ENCODE peak calls at places on chromosomes 7 and 10, in eight cellular contexts. I is left ventricle myocardium inferior, R is neuronal stem cell, U is hepatocyte, Y is AG04450, O is heart right ventricle, A is OCI-LY7, X is A549. H is an unnamed sample.

GRCh38 chr10:113494736-113495135 is 58.1 kb upstream of the HABP2 start:
- DNase-seq in O (no peak), U (no peak), I (no peak), Y (no peak), X (no peak), R (no peak), A (no peak), H (peak; percentile 8)

GRCh38 chr7:122290476-122290875 is 14.1 kb downstream of the FEZF1 start:
- DNase-seq in O (no peak), R (no peak), I (no peak), U (no peak), A (no peak), X (no peak), Y (no peak), H (no peak)

GRCh38 chr7:41565655-41566054 is 137.2 kb downstream of the INHBA start:
- DNase-seq in A (no peak), X (no peak), R (no peak), U (no peak), I (no peak), O (no peak), Y (no peak), H (no peak)

GRCh38 chr7:148747274-148747673 is 48.6 kb downstream of the CUL1 start:
- DNase-seq in U (peak; percentile 57), O (no peak), I (no peak), X (peak; percentile 22), A (peak; percentile 46), Y (no peak), R (no peak), H (no peak)

GRCh38 chr7:23298141-23298851 is 843 bp upstream of the MALSU1 start:
- DNase-seq in R (no peak), Y (peak; percentile 34), O (peak; percentile 9), X (peak; percentile 48), U (no peak), I (no peak), A (no peak), H (no peak)

GRCh38 chr10:48417374-48417773 is 110.9 kb downstream of the MAPK8 start:
- DNase-seq in R (no peak), A (no peak), O (no peak), I (no peak), Y (no peak), U (no peak), X (no peak), H (no peak)

GRCh38 chr10:122713091-122713885 is 13.6 kb upstream of the C10orf120 start:
- DNase-seq in I (no peak), R (no peak), U (no peak), A (no peak), X (no peak), O (no peak), Y (no peak), H (no peak)

GRCh38 chr7:141436676-141437075 is 114.5 kb upstream of the AGK start:
- DNase-seq in I (no peak), A (no peak), O (no peak), U (no peak), X (no peak), Y (no peak), R (no peak), H (no peak)

GRCh38 chr7:89042963-89043362 is 247.4 kb upstream of the TEX47 start:
- DNase-seq in X (no peak), I (no peak), Y (no peak), U (no peak), O (no peak), R (no peak), A (no peak), H (no peak)

GRCh38 chr10:118968071-118968470 is 61.4 kb upstream of the NANOS1 start:
- DNase-seq in X (no peak), A (no peak), I (no peak), O (no peak), Y (no peak), U (no peak), R (no peak), H (no peak)

GRCh38 chr7:81264116-81264515 is 345.3 kb upstream of the SEMA3C start:
- DNase-seq in A (peak; percentile 1), R (no peak), X (peak; percentile 16), U (no peak), O (no peak), I (no peak), Y (no peak), H (no peak)

GRCh38 chr7:16697507-16698199 is 51.7 kb downstream of the BZW2 start:
- DNase-seq in A (no peak), O (no peak), Y (no peak), R (no peak), U (no peak), X (no peak), I (no peak), H (no peak)

GRCh38 chr7:18663321-18663720 is 167.8 kb downstream of the HDAC9 start:
- DNase-seq in U (no peak), I (peak; percentile 20), Y (no peak), R (no peak), A (no peak), X (no peak), O (peak; percentile 24), H (no peak)

GRCh38 chr7:27745064-27745583 is 5.2 kb downstream of the TAX1BP1 start:
- DNase-seq in R (no peak), A (peak; percentile 36), Y (peak; percentile 51), O (no peak), I (no peak), U (peak; percentile 72), X (peak; percentile 90), H (no peak)

GRCh38 chr7:76338298-76339084 is 20.3 kb downstream of the YWHAG start:
- DNase-seq in O (no peak), Y (no peak), A (no peak), I (no peak), R (no peak), U (no peak), X (no peak), H (no peak)

GRCh38 chr10:6027929-6028328 is 34.2 kb downstream of the IL2RA start:
- DNase-seq in X (no peak), Y (no peak), I (no peak), R (no peak), A (no peak), U (no peak), O (peak; percentile 0), H (no peak)

GRCh38 chr10:92239600-92240288 is 51.1 kb downstream of the CPEB3 start:
- DNase-seq in A (peak; percentile 38), U (peak; percentile 55), X (no peak), O (peak; percentile 28), R (peak; percentile 44), Y (no peak), I (peak; percentile 46), H (peak; percentile 43)

GRCh38 chr7:81367335-81367801 is 402.5 kb downstream of the HGF start:
- DNase-seq in R (no peak), X (no peak), A (no peak), Y (no peak), I (peak; percentile 15), O (no peak), U (peak; percentile 11), H (no peak)

GRCh38 chr10:110967009-110967630 is 47.7 kb downstream of the SHOC2 start:
- DNase-seq in R (no peak), Y (no peak), O (no peak), U (no peak), I (no peak), A (no peak), X (no peak), H (no peak)

GRCh38 chr10:17793823-17794759 is 15.1 kb upstream of the MRC1 start:
- DNase-seq in I (no peak), U (peak; percentile 46), X (peak; percentile 79), A (no peak), O (no peak), R (no peak), Y (no peak), H (no peak)

GRCh38 chr10:114869500-114869899 is 47.9 kb downstream of the FHIP2A start:
- DNase-seq in Y (no peak), X (no peak), U (no peak), R (no peak), O (no peak), I (no peak), A (no peak), H (no peak)

GRCh38 chr7:33550979-33551378 is 354.4 kb upstream of the BMPER start:
- DNase-seq in A (no peak), O (no peak), R (no peak), I (no peak), U (no peak), X (no peak), Y (no peak), H (no peak)
- H3K27ac ChIP-seq in A (no peak overlapping the region), O (no peak overlapping the region), R (no peak overlapping the region), I (peak overlapping the region; percentile 62), U (no peak overlapping the region), X (no peak overlapping the region), Y (no peak overlapping the region), H (no peak overlapping the region)

GRCh38 chr7:151941009-151941408 is 15.2 kb upstream of the GALNTL5 start:
- DNase-seq in O (no peak), U (no peak), X (no peak), Y (no peak), R (no peak), I (no peak), A (no peak), H (no peak)

GRCh38 chr7:151938550-151938949 is 17.7 kb upstream of the GALNTL5 start:
- DNase-seq in X (no peak), O (no peak), I (no peak), R (no peak), Y (no peak), A (no peak), U (no peak), H (no peak)

GRCh38 chr7:151934584-151934983 is 21.7 kb upstream of the GALNTL5 start:
- DNase-seq in I (no peak), O (no peak), X (no peak), R (no peak), Y (no peak), U (no peak), A (peak; percentile 43), H (no peak)

GRCh38 chr7:151940048-151940845 is 16.0 kb upstream of the GALNTL5 start:
- DNase-seq in Y (no peak), O (no peak), R (no peak), I (peak; percentile 39), U (no peak), X (peak; percentile 17), A (no peak), H (no peak)

GRCh38 chr7:151936207-151936606 is 20.0 kb upstream of the GALNTL5 start:
- DNase-seq in I (no peak), X (no peak), A (peak; percentile 45), O (no peak), R (no peak), U (no peak), Y (no peak), H (no peak)
- H3K27ac ChIP-seq in I (no peak overlapping the region), X (no peak overlapping the region), A (no peak overlapping the region), O (no peak overlapping the region), R (no peak overlapping the region), U (no peak overlapping the region), Y (no peak overlapping the region), H (no peak overlapping the region)

GRCh38 chr7:133554330-133554729 is 301.5 kb downstream of the EXOC4 start:
- DNase-seq in O (no peak), A (no peak), R (no peak), U (no peak), I (no peak), X (no peak), Y (no peak), H (no peak)
- H3K27ac ChIP-seq in O (no peak overlapping the region), A (no peak overlapping the region), R (no peak overlapping the region), U (no peak overlapping the region), I (no peak overlapping the region), X (no peak overlapping the region), Y (no peak overlapping the region), H (no peak overlapping the region)

DNA sequence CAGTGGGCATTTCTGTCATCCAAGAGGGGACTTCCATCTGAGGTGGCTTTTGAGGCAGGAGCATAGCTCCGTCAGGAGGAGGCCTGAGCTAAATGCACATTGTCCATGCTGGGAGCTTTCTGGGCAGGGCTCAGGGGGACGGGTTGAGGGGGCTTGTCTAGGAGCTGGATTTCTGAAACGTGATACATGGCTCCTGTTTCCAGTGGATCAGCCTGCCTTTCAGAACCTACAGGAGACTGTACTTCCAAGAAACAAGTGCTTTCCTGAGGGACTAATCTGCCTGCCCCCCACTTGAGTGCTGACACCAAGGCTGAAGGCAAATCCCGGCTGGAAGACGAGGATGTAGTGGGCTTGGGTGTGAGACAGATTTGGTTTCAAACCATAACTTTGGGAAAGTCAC is 40.5 kb upstream of the GDF10 start:
- DNase-seq in Y (no peak), I (no peak), U (no peak), R (no peak), X (no peak), O (no peak), A (no peak), H (no peak)
- H3K27ac ChIP-seq in Y (no peak overlapping the region), I (no peak overlapping the region), U (no peak overlapping the region), R (no peak overlapping the region), X (no peak overlapping the region), O (no peak overlapping the region), A (no peak overlapping the region), H (no peak overlapping the region)